ENCODE peak calls at places on chromosomes 11 and 22, in ten cellular contexts. I is mesendoderm; E is hepatocyte; S is foreskin fibroblast; W is fibroblast of lung; T is fibroblast of the aortic adventitia; R is esophagus squamous epithelium; F is aorta; H is right atrium auricular region; B is CD8-positive, alpha-beta memory T cell. K is an unnamed sample.

GRCh38 chr11:68564261-68564660 is 103.7 kb downstream of the PPP6R3 start:
- DNase-seq in I (no peak), E (no peak), S (no peak), W (no peak), T (no peak), R (no peak), F (no peak), H (no peak), B (no peak), K (no peak)

GRCh38 chr11:23569134-23569533 is 708.9 kb upstream of the CCDC179 start:
- DNase-seq in I (no peak), E (no peak), S (no peak), W (no peak), T (no peak), R (no peak), F (no peak), H (no peak), B (no peak), K (no peak)

GRCh38 chr22:38623357-38623756 is 32.8 kb downstream of the FAM227A start:
- DNase-seq in I (no peak), E (no peak), S (no peak), W (no peak), T (no peak), R (no peak), F (no peak), H (no peak), B (no peak), K (no peak)

GRCh38 chr11:129720156-129720555 is 95.5 kb upstream of the TMEM45B start:
- DNase-seq in I (no peak), E (no peak), S (no peak), W (no peak), T (no peak), R (no peak), F (no peak), H (no peak), B (no peak), K (no peak)

GRCh38 chr11:111334495-111335123 is 36.3 kb downstream of the POU2AF3 start:
- DNase-seq in I (no peak), E (peak; percentile 74), S (no peak), W (peak; percentile 30), T (no peak), R (no peak), F (no peak), H (no peak), B (no peak), K (no peak)

GRCh38 chr11:118086913-118087768 is at the start of gene SMIM35:
- DNase-seq in I (no peak), E (no peak), S (no peak), W (no peak), T (no peak), R (no peak), F (peak; percentile 45), H (no peak), B (no peak), K (no peak)

GRCh38 chr22:39859903-39860588 is 33.5 kb downstream of the ENTHD1 start:
- DNase-seq in I (no peak), E (no peak), S (no peak), W (no peak), T (no peak), R (no peak), F (no peak), H (no peak), B (no peak), K (no peak)

GRCh38 chr11:18748766-18749375 is 22.9 kb upstream of the IGSF22 start:
- DNase-seq in I (no peak), E (no peak), S (no peak), W (peak; percentile 65), T (peak; percentile 49), R (no peak), F (no peak), H (no peak), B (no peak), K (no peak)

GRCh38 chr11:83219095-83219494 is 25.6 kb downstream of the ANKRD42 start:
- DNase-seq in I (peak; percentile 58), E (peak; percentile 5), S (no peak), W (no peak), T (no peak), R (no peak), F (no peak), H (no peak), B (no peak), K (no peak)

GRCh38 chr11:62832346-62833234 is at the start of gene TEX54:
- DNase-seq in I (no peak), E (peak; percentile 65), S (no peak), W (peak; percentile 20), T (no peak), R (no peak), F (peak; percentile 56), H (no peak), B (no peak), K (no peak)

GRCh38 chr11:62427630-62428233 is 8.9 kb downstream of the SCGB1A1 start:
- DNase-seq in I (no peak), E (no peak), S (peak; percentile 23), W (peak; percentile 74), T (peak; percentile 57), R (no peak), F (no peak), H (no peak), B (peak; percentile 8), K (no peak)

GRCh38 chr22:31120230-31120629 is 2.5 kb upstream of the INPP5J start:
- DNase-seq in I (no peak), E (no peak), S (no peak), W (no peak), T (no peak), R (no peak), F (no peak), H (no peak), B (no peak), K (no peak)

GRCh38 chr11:9826390-9826789 is 162.5 kb downstream of the SWAP70 start:
- DNase-seq in I (no peak), E (no peak), S (no peak), W (no peak), T (no peak), R (no peak), F (no peak), H (no peak), B (no peak), K (no peak)

GRCh38 chr11:9823439-9823838 is 159.6 kb downstream of the SWAP70 start:
- DNase-seq in I (no peak), E (no peak), S (no peak), W (no peak), T (no peak), R (no peak), F (no peak), H (no peak), B (no peak), K (no peak)

GRCh38 chr11:9823887-9824385 is 160.1 kb downstream of the SWAP70 start:
- DNase-seq in I (no peak), E (no peak), S (no peak), W (peak; percentile 8), T (no peak), R (no peak), F (no peak), H (no peak), B (no peak), K (no peak)

GRCh38 chr11:9825895-9826294 is 162.0 kb downstream of the SWAP70 start:
- DNase-seq in I (no peak), E (no peak), S (no peak), W (no peak), T (no peak), R (no peak), F (no peak), H (no peak), B (no peak), K (no peak)

DNA sequence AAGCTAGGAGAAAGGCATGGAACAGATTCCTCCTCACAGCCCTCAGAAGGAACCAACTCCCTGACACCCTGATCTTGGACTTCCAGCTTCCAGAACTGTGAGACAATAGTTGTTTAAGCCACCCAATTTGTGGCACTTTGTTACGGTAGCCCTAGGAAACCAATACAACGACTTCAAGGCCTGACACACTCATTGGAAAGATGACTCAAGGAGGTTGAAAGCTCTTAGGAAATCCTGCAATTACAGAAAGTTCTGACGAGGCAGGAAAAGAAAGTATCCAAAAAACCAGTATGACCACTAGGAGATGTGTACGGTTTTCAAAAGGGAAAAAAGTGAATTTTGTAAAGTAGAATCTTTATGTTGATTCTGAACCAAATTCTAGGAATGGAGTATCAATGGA is 161.4 kb downstream of the SWAP70 start:
- DNase-seq in I (no peak), E (no peak), S (no peak), W (peak; percentile 22), T (peak; percentile 54), R (no peak), F (no peak), H (no peak), B (no peak), K (no peak)
- H3K4me3 ChIP-seq in I (no peak overlapping the region), E (no peak overlapping the region), S (no peak overlapping the region), W (no peak overlapping the region), T (no peak overlapping the region), R (no peak overlapping the region), F (no peak overlapping the region), H (no peak overlapping the region), B (no peak overlapping the region), K (no peak overlapping the region)

GRCh38 chr22:49879871-49880270 is 26.2 kb downstream of the ZBED4 start:
- DNase-seq in I (no peak), E (no peak), S (no peak), W (no peak), T (no peak), R (no peak), F (no peak), H (no peak), B (no peak), K (no peak)
- H3K4me3 ChIP-seq in I (no peak overlapping the region), E (no peak overlapping the region), S (no peak overlapping the region), W (no peak overlapping the region), T (no peak overlapping the region), R (no peak overlapping the region), F (no peak overlapping the region), H (no peak overlapping the region), B (no peak overlapping the region), K (no peak overlapping the region)

GRCh38 chr11:78350646-78351165 is 66.9 kb downstream of the GAB2 start:
- DNase-seq in I (no peak), E (no peak), S (no peak), W (peak; percentile 67), T (peak; percentile 75), R (no peak), F (no peak), H (no peak), B (no peak), K (no peak)
- H3K4me3 ChIP-seq in I (no peak overlapping the region), E (no peak overlapping the region), S (peak overlapping the region; percentile 35), W (no peak overlapping the region), T (peak overlapping the region; percentile 37), R (peak overlapping the region; percentile 20), F (peak overlapping the region; percentile 30), H (no peak overlapping the region), B (no peak overlapping the region), K (peak overlapping the region; percentile 2)

GRCh38 chr11:45942381-45942780 is 19.9 kb downstream of the LARGE2 start:
- DNase-seq in I (no peak), E (no peak), S (no peak), W (no peak), T (no peak), R (no peak), F (no peak), H (no peak), B (no peak), K (no peak)

GRCh38 chr11:45945392-45945999 is 23.0 kb downstream of the LARGE2 start:
- DNase-seq in I (no peak), E (no peak), S (no peak), W (no peak), T (no peak), R (no peak), F (no peak), H (no peak), B (no peak), K (no peak)

GRCh38 chr11:45949992-45950407 is 27.5 kb downstream of the LARGE2 start:
- DNase-seq in I (no peak), E (no peak), S (no peak), W (peak; percentile 35), T (peak; percentile 76), R (no peak), F (no peak), H (no peak), B (no peak), K (no peak)

GRCh38 chr11:45948341-45948740 is 25.9 kb downstream of the LARGE2 start:
- DNase-seq in I (no peak), E (no peak), S (no peak), W (no peak), T (no peak), R (no peak), F (no peak), H (no peak), B (no peak), K (no peak)
- H3K4me3 ChIP-seq in I (no peak overlapping the region), E (no peak overlapping the region), S (no peak overlapping the region), W (no peak overlapping the region), T (no peak overlapping the region), R (no peak overlapping the region), F (no peak overlapping the region), H (no peak overlapping the region), B (no peak overlapping the region), K (no peak overlapping the region)